ENCODE peak calls at places on chromosomes 11 and 22, in seven cellular contexts. J is A549, A is ovary, Q is adrenal gland, O is left ventricle myocardium inferior, D is colonic mucosa, E is HFF-Myc. F is an unnamed sample.

GRCh38 chr11:102615077-102615893 is 9.8 kb downstream of the MMP20 start:
- DNase-seq in Q (no peak), D (no peak), J (no peak), E (no peak), O (no peak), A (no peak), F (no peak)

GRCh38 chr22:16932577-16932976 is 75.4 kb downstream of the GAB4 start:
- DNase-seq in Q (peak; percentile 31), E (no peak), D (no peak), J (no peak), A (no peak), O (no peak), F (no peak)

GRCh38 chr22:19046719-19047609 is 75.2 kb downstream of the DGCR2 start:
- DNase-seq in Q (no peak), A (no peak), J (no peak), D (no peak), O (no peak), E (no peak), F (no peak)

GRCh38 chr22:50329236-50329635 is 2.4 kb upstream of the DENND6B start:
- DNase-seq in O (no peak), A (no peak), D (no peak), E (no peak), J (no peak), Q (no peak), F (no peak)

GRCh38 chr22:49789289-49790141 is 38.2 kb downstream of the BRD1 start:
- DNase-seq in Q (peak; percentile 28), D (peak; percentile 32), O (peak; percentile 65), A (peak; percentile 48), E (no peak), J (no peak), F (no peak)

GRCh38 chr11:44398266-44399045 is 88.5 kb upstream of the ALX4 start:
- DNase-seq in D (no peak), O (no peak), E (no peak), Q (no peak), J (no peak), A (no peak), F (no peak)

GRCh38 chr11:19595840-19596751 is 116.5 kb upstream of the NAV2 start:
- DNase-seq in J (peak; percentile 11), D (peak; percentile 25), A (no peak), Q (no peak), O (peak; percentile 47), E (peak; percentile 61), F (no peak)

GRCh38 chr11:118139578-118139977 is 13.0 kb downstream of the SCN4B start:
- DNase-seq in D (no peak), A (no peak), O (no peak), Q (no peak), E (no peak), J (no peak), F (no peak)

GRCh38 chr11:12725863-12726666 is 51.8 kb downstream of the TEAD1 start:
- DNase-seq in E (no peak), Q (no peak), A (no peak), O (no peak), D (no peak), J (no peak), F (no peak)

GRCh38 chr22:25120093-25120561 is 79.5 kb upstream of the CRYBB3 start:
- DNase-seq in A (no peak), O (no peak), D (peak; percentile 77), J (no peak), E (no peak), Q (no peak), F (no peak)

GRCh38 chr11:59557940-59558643 is 46.8 kb downstream of the OR4D9 start:
- DNase-seq in J (no peak), Q (no peak), E (no peak), A (no peak), O (no peak), D (no peak), F (no peak)
- H3K4me3 ChIP-seq in J (peak overlapping the region; percentile 58), Q (no peak overlapping the region), E (peak overlapping the region; percentile 15), A (no peak overlapping the region), O (peak overlapping the region; percentile 66), D (no peak overlapping the region), F (peak overlapping the region; percentile 46)

GRCh38 chr11:5690736-5691135 is 1.1 kb downstream of the TRIM22 start:
- DNase-seq in E (no peak), A (peak; percentile 55), O (no peak), J (no peak), Q (no peak), D (no peak), F (no peak)
- H3K4me3 ChIP-seq in E (peak overlapping the region; percentile 34), A (peak overlapping the region; percentile 35), O (peak overlapping the region; percentile 65), J (no peak overlapping the region), Q (no peak overlapping the region), D (peak overlapping the region; percentile 12), F (peak overlapping the region; percentile 62)

GRCh38 chr11:67269401-67270255 is 3.4 kb downstream of the GRK2 start:
- DNase-seq in D (peak; percentile 82), E (no peak), A (peak; percentile 41), J (no peak), O (no peak), Q (peak; percentile 31), F (no peak)

GRCh38 chr11:67268036-67268683 is 1.9 kb downstream of the GRK2 start:
- DNase-seq in J (no peak), A (no peak), Q (no peak), E (no peak), O (no peak), D (no peak), F (peak; percentile 89)

GRCh38 chr11:67267188-67268035 is 1.1 kb downstream of the GRK2 start:
- DNase-seq in D (peak; percentile 83), A (peak; percentile 51), Q (peak; percentile 44), J (no peak), O (no peak), E (no peak), F (no peak)

GRCh38 chr11:67270256-67271211 is 4.3 kb downstream of the GRK2 start:
- DNase-seq in D (peak; percentile 71), A (no peak), O (no peak), J (no peak), E (no peak), Q (peak; percentile 46), F (no peak)

GRCh38 chr11:67268684-67269268 is 2.5 kb downstream of the GRK2 start:
- DNase-seq in Q (no peak), D (no peak), O (no peak), E (no peak), A (no peak), J (no peak), F (no peak)
- H3K4me3 ChIP-seq in Q (no peak overlapping the region), D (peak overlapping the region; percentile 93), O (peak overlapping the region; percentile 98), E (no peak overlapping the region), A (no peak overlapping the region), J (no peak overlapping the region), F (peak overlapping the region; percentile 89)

GRCh38 chr11:93659216-93659615 is 2.3 kb upstream of the CEP295 start:
- DNase-seq in Q (no peak), J (no peak), O (no peak), D (no peak), A (no peak), E (no peak), F (no peak)
- H3K4me3 ChIP-seq in Q (no peak overlapping the region), J (no peak overlapping the region), O (no peak overlapping the region), D (no peak overlapping the region), A (no peak overlapping the region), E (no peak overlapping the region), F (no peak overlapping the region)

GRCh38 chr11:69286358-69287327 is 7.3 kb upstream of the MYEOV start:
- DNase-seq in J (no peak), A (no peak), Q (no peak), D (no peak), O (no peak), E (no peak), F (no peak)

GRCh38 chr11:69285766-69286165 is 8.2 kb upstream of the MYEOV start:
- DNase-seq in J (no peak), D (no peak), Q (no peak), E (no peak), O (no peak), A (no peak), F (no peak)

GRCh38 chr11:69288883-69289242 is 5.1 kb upstream of the MYEOV start:
- DNase-seq in Q (no peak), D (no peak), O (no peak), A (no peak), E (no peak), J (no peak), F (no peak)

GRCh38 chr11:69290791-69291190 is 3.2 kb upstream of the MYEOV start:
- DNase-seq in O (no peak), Q (no peak), A (no peak), D (peak; percentile 67), E (no peak), J (no peak), F (no peak)

DNA sequence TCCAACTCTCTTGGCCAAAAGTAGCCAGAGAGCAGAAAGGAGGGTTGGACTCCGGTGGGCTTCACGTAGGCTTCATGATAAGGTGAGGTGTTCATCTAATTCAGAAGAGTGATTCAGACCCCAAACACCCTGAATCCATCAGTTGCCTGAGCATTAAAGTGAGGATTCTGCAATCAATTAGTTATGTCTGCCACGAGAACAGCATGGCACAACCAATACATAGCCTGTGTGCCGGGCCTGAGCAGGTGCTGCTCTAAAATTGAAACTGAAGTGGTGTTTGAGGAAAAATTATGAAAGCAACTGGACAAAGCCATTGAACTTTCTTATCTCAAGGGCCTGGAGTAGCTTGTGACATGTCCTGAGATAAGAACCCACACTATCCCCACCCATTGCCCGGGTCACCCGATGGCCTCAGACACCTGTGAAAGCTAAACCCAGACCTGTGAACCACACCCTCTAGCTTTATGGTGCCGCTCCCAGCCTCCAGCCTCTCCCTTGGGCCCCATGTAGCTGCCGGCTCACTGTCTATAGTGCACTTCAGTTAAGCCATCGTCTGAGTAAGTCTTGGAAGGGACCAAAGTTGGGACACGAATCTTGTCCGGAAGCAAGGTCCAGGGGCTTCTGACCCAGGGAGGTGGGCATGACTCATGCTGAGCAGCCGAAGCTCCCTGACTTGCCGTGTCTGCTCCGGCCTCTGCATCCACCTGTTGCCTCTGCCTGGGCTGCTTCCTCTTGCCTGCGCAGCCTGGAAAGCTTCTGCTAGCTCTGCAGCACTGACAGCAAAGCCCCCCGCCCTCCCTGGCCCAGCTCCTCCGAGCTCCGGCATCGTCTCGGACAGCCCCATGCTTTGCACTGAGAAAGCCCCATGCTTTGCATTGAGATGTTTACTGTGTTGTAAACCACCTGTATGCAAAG is 5.7 kb upstream of the MYEOV start:
- DNase-seq in E (no peak), J (no peak), D (peak; percentile 95), A (no peak), Q (no peak), O (no peak), F (no peak)
- H3K4me3 ChIP-seq in E (no peak overlapping the region), J (no peak overlapping the region), D (no peak overlapping the region), A (no peak overlapping the region), Q (no peak overlapping the region), O (no peak overlapping the region), F (no peak overlapping the region)

DNA sequence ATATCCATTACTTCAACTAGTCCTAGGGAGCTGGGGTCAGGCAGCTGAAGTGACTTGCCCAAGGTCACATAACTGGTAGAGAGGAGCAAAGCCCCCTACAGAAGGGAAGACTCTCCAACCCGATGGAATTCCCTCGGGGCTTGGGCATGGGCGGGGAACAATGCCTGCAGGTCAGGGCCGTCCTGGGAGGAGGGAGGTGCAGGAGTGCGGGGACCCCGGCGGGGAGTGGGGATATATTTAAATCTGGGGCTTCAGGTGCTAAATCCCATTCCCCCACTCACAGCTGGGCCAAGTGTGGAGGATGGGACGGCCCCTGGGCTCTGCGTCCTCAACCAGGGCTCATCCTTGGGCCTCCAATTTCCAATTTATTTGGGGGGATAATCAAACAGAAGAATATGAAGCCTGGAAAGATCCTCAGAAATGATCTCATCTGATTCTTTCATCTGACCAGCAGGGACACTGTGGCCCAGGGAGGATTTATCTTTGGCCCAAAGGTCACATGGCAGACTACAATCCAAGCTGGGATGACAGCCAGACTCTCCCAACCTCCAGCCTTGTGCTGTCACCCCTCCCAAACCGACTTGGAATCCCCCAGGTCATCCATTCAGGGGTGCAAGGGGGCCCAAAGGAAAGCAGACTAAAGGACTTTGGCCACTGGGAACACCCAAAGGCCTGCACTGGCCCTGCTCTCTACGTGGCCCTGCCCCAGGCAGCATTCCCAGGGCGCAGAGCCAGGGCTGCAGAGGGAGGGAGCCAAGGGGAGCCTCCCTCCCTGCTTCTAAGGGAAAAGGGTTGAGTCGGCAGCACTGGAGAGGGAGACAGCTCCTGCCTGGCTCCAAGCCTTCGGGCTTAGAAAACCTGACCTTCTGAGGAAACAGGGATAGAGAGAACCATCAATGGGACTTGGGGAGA is 8.7 kb upstream of the C1QTNF6 start:
- DNase-seq in O (peak; percentile 90), E (no peak), J (peak; percentile 77), A (peak; percentile 94), Q (peak; percentile 90), D (peak; percentile 93), F (no peak)
- H3K4me3 ChIP-seq in O (peak overlapping the region; percentile 20), E (no peak overlapping the region), J (peak overlapping the region; percentile 20), A (no peak overlapping the region), Q (no peak overlapping the region), D (no peak overlapping the region), F (no peak overlapping the region)